ENCODE peak calls at places on chromosomes 3 and 15, in six cellular contexts. A is HCT116, G is endothelial cell, I is suprapubic skin, U is PC-3, M is sigmoid colon. B is an unnamed sample.

GRCh38 chr3:27695636-27696035 is 26.5 kb downstream of the EOMES start:
- DNase-seq in M (no peak), A (no peak), G (no peak), U (no peak), I (no peak), B (no peak)

GRCh38 chr3:67647390-67647878 is 7.0 kb downstream of the SUCLG2 start:
- DNase-seq in M (no peak), A (peak), G (no peak), I (no peak), U (peak), B (no peak)

GRCh38 chr3:194139085-194139976 is 3.4 kb downstream of the HES1 start:
- DNase-seq in G (no peak), M (peak), U (peak), I (no peak), A (no peak), B (no peak)

GRCh38 chr3:126053949-126054569 is 29.9 kb downstream of the SLC41A3 start:
- DNase-seq in M (no peak), U (no peak), I (no peak), A (no peak), G (no peak), B (no peak)

GRCh38 chr3:101829066-101829830 is 20.1 kb upstream of the NFKBIZ start:
- DNase-seq in A (no peak), I (peak), G (no peak), M (peak), U (no peak), B (peak)

GRCh38 chr3:141853146-141853690 is 23.2 kb upstream of the ATP1B3 start:
- DNase-seq in U (no peak), M (no peak), G (no peak), A (no peak), I (no peak), B (no peak)

GRCh38 chr3:121942116-121942786 is 48.0 kb downstream of the SLC15A2 start:
- DNase-seq in G (no peak), M (no peak), A (no peak), U (peak), I (no peak), B (no peak)

GRCh38 chr3:70984756-70985155 is 598.8 kb downstream of the FOXP1 start:
- DNase-seq in I (no peak), A (no peak), U (no peak), G (no peak), M (no peak), B (no peak)

GRCh38 chr15:61681676-61682075 is 378.6 kb downstream of the VPS13C start:
- DNase-seq in I (no peak), A (no peak), G (no peak), M (no peak), U (peak), B (no peak)

GRCh38 chr3:71681224-71681668 is 44.0 kb downstream of the EIF4E3 start:
- DNase-seq in U (peak), G (peak), A (peak), M (peak), I (no peak), B (peak)

GRCh38 chr3:183822631-183823030 is 2.7 kb downstream of the MAP6D1 start:
- DNase-seq in M (no peak), U (no peak), I (no peak), A (no peak), G (no peak), B (no peak)

GRCh38 chr15:89363133-89363532 is 28.5 kb upstream of the POLG start:
- DNase-seq in G (no peak), A (no peak), M (no peak), I (no peak), U (no peak), B (no peak)

GRCh38 chr3:157786216-157786615 is 283.0 kb upstream of the VEPH1 start:
- DNase-seq in M (no peak), G (no peak), U (peak), A (no peak), I (no peak), B (no peak)

GRCh38 chr15:55784284-55784683 is 41.3 kb upstream of the PRTG start:
- DNase-seq in U (no peak), M (no peak), I (no peak), A (no peak), G (no peak), B (no peak)

GRCh38 chr3:140007946-140008692 is 73.1 kb downstream of the CLSTN2 start:
- DNase-seq in U (no peak), M (no peak), A (no peak), G (no peak), I (no peak), B (no peak)

GRCh38 chr3:108468577-108468976 is 41.8 kb downstream of the MYH15 start:
- DNase-seq in U (no peak), G (no peak), I (no peak), A (no peak), M (no peak), B (no peak)

GRCh38 chr3:177714945-177715344 is 517.7 kb upstream of the TBL1XR1 start:
- DNase-seq in U (no peak), M (no peak), G (no peak), I (no peak), A (no peak), B (no peak)

GRCh38 chr3:60675424-60675823 is 575.8 kb downstream of the FHIT start:
- DNase-seq in G (no peak), I (no peak), M (no peak), A (no peak), U (no peak), B (no peak)

GRCh38 chr3:127618891-127619290 is 10.1 kb upstream of the PODXL2 start:
- DNase-seq in I (no peak), U (no peak), A (no peak), G (no peak), M (no peak), B (no peak)

DNA sequence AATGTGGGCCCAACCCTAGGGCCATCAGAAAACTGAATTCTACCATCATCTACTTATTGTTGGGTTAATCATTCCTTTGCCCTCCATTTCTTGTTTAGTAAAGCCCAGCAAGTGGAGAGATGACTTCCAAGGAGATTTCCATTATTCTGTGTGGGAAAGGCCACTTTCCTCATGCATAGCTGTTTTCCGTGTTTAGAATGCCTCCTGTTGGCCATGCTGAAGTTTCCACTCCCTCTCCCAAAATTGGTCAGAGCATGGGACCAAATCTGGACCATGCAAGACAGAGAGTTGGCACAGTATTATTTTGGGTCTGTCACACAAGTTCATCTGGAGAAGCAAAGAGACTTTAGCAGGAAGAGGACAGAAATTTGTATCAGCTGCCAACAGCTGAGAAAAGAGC is 15.3 kb upstream of the SUSD5 start:
- DNase-seq in I (no peak), M (no peak), A (no peak), U (no peak), G (no peak), B (no peak)
- TF ChIP-seq CTCF in I (no peak), M (no peak), A (no peak), U (peak), G (no peak), B (no peak)

GRCh38 chr3:146189519-146190173 is 28.7 kb upstream of the PLOD2 start:
- DNase-seq in I (no peak), M (peak), A (peak), G (peak), U (peak), B (peak)
- TF ChIP-seq CTCF in I (peak), M (peak), A (peak), G (peak), U (peak), B (peak)

GRCh38 chr3:181952221-181952620 is 240.5 kb downstream of the SOX2 start:
- DNase-seq in I (no peak), A (no peak), U (no peak), G (no peak), M (no peak), B (no peak)

GRCh38 chr3:181943285-181943684 is 231.6 kb downstream of the SOX2 start:
- DNase-seq in A (no peak), U (no peak), G (no peak), I (no peak), M (no peak), B (no peak)

GRCh38 chr3:181947606-181948005 is 235.9 kb downstream of the SOX2 start:
- DNase-seq in U (no peak), I (no peak), M (no peak), A (no peak), G (no peak), B (no peak)

GRCh38 chr3:181948286-181948685 is 236.6 kb downstream of the SOX2 start:
- DNase-seq in M (no peak), U (peak), G (no peak), A (no peak), I (no peak), B (no peak)
- TF ChIP-seq CTCF in M (no peak), U (peak), G (no peak), A (peak), I (no peak), B (no peak)

DNA sequence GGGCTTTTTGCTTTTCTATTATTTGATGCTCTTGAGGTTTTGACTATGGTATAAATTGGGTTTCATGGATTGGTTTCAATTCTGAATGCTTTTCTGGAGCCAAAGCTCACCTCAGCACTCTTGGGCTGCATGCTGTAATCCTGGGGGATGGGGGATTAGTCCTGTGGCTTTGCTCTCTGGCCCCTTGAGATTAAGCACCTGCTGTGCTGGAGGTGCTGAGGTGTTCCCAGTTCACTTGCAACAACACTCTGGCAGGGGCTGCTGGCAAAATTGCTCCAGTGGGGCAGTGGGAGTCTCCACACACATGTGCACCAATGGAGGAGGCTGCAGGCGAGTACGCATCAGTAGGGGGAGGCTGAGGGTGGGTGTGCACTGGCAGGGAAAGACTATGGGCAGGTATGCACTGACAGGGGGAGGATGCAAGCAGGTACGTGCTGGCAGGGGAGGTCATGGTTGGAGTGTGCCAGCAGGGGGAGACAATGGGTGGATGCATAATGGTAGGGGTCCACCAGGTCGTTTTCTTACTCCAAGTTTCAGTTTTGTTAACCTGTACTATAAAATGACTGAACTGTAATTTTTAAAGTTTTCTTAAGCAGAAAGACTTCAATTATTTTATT is 489.2 kb downstream of the FGF12 start:
- DNase-seq in I (peak), A (no peak), U (no peak), M (no peak), G (peak), B (no peak)
- TF ChIP-seq CTCF in I (no peak), A (peak), U (peak), M (no peak), G (no peak), B (no peak)

DNA sequence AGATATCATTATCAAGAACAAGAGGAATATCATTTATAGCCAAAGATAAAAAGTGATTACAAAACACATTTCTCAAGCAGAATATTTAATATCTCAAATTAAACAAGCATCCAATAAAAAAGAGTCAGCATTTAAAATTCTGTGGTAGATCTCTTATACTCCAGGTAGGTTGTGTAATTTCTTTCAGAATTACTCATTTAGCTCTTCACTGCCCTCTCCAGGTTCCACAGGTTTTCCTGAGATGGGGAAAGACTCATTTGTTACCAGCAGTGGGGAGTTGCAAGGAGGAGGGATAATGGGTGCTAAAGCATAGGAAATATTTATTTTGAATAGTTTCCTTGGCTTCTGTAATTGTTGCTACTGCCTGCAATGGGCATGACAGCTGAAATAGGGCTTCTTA is 83.1 kb upstream of the RASGRP1 start:
- DNase-seq in M (no peak), A (peak), G (no peak), U (peak), I (no peak), B (no peak)
- TF ChIP-seq CTCF in M (no peak), A (peak), G (no peak), U (peak), I (peak), B (no peak)

GRCh38 chr3:37183976-37184375 is 9.6 kb upstream of the LRRFIP2 start:
- DNase-seq in I (no peak), G (no peak), A (no peak), M (no peak), U (no peak), B (no peak)
- TF ChIP-seq CTCF in I (no peak), G (no peak), A (no peak), M (no peak), U (no peak), B (no peak)